ENCODE peak calls at places on chromosomes 12 and 14, in eight cellular contexts. D is HFF-Myc, I is GM23338, V is RWPE1, J is progenitor cell of endocrine pancreas, X is bronchial epithelial cell, G is A549, K is MCF 10A. T is an unnamed sample.

GRCh38 chr12:120670667-120671066 is 16.3 kb upstream of the MLEC start:
- DNase-seq in D (no peak), K (no peak), J (no peak), V (no peak), X (no peak), G (no peak), I (no peak), T (no peak)

GRCh38 chr14:33848706-33849454 is 102.0 kb downstream of the EGLN3 start:
- DNase-seq in D (peak), V (peak), J (peak), I (peak), X (peak), G (peak), K (peak), T (peak)

GRCh38 chr12:31326689-31327659 is 1.0 kb upstream of the SINHCAF start:
- DNase-seq in D (no peak), G (no peak), K (no peak), V (no peak), X (no peak), I (no peak), J (no peak), T (no peak)

GRCh38 chr12:30546121-30546520 is 149.5 kb downstream of the IPO8 start:
- DNase-seq in V (no peak), G (peak), X (peak), K (peak), D (no peak), J (no peak), I (no peak), T (no peak)

GRCh38 chr14:102262894-102263462 is 42.0 kb downstream of the MOK start:
- DNase-seq in X (peak), K (peak), V (peak), J (no peak), G (peak), D (no peak), I (peak), T (no peak)

GRCh38 chr12:100646896-100647295 is 73.4 kb downstream of the GAS2L3 start:
- DNase-seq in X (no peak), D (no peak), K (no peak), G (no peak), V (no peak), I (no peak), J (no peak), T (no peak)

GRCh38 chr12:28316067-28316466 is 125.8 kb downstream of the CCDC91 start:
- DNase-seq in G (peak), I (no peak), K (no peak), X (no peak), J (no peak), V (no peak), D (no peak), T (no peak)

GRCh38 chr14:100416921-100417451 is 93.8 kb downstream of the SLC25A47 start:
- DNase-seq in D (no peak), I (no peak), V (peak), X (peak), K (peak), G (peak), J (no peak), T (no peak)

GRCh38 chr12:68240079-68240478 is 13.3 kb downstream of the IL22 start:
- DNase-seq in I (no peak), V (peak), D (peak), J (no peak), X (peak), G (peak), K (peak), T (no peak)

GRCh38 chr14:66530526-66530925 is 22.6 kb downstream of the GPHN start:
- DNase-seq in J (no peak), X (peak), K (peak), I (no peak), G (peak), D (no peak), V (no peak), T (no peak)

GRCh38 chr12:93938317-93938716 is 210.1 kb upstream of the PLXNC1 start:
- DNase-seq in V (no peak), I (no peak), D (no peak), G (no peak), X (no peak), K (no peak), J (no peak), T (no peak)

GRCh38 chr12:53493610-53494391 is 5.5 kb downstream of the MAP3K12 start:
- DNase-seq in J (no peak), X (no peak), D (no peak), K (no peak), G (no peak), I (peak), V (no peak), T (no peak)

GRCh38 chr14:73829526-73830431 is 21.9 kb upstream of the PTGR2 start:
- DNase-seq in K (peak), I (no peak), J (no peak), X (peak), V (no peak), D (no peak), G (peak), T (no peak)

GRCh38 chr14:47919994-47920393 is 244.6 kb upstream of the MDGA2 start:
- DNase-seq in K (no peak), J (no peak), G (no peak), V (no peak), I (no peak), D (no peak), X (no peak), T (no peak)

GRCh38 chr14:60839057-60839456 is 104.5 kb downstream of the MNAT1 start:
- DNase-seq in K (no peak), G (no peak), V (no peak), J (no peak), D (no peak), X (no peak), I (no peak), T (no peak)

GRCh38 chr14:59507063-59507751 is 22.9 kb downstream of the JKAMP start:
- DNase-seq in G (peak), D (no peak), K (peak), V (peak), X (peak), J (peak), I (peak), T (no peak)

GRCh38 chr14:101547107-101547738 is 14.1 kb upstream of the DIO3 start:
- DNase-seq in I (no peak), G (no peak), V (no peak), D (no peak), X (no peak), K (no peak), J (no peak), T (no peak)

GRCh38 chr14:32896979-32897723 is 41.5 kb upstream of the NPAS3 start:
- DNase-seq in V (peak), J (no peak), X (no peak), D (no peak), K (peak), G (no peak), I (no peak), T (no peak)

GRCh38 chr12:59322473-59322872 is 273.4 kb upstream of the SLC16A7 start:
- DNase-seq in I (no peak), D (no peak), K (no peak), V (no peak), X (no peak), J (no peak), G (no peak), T (no peak)

GRCh38 chr14:101884537-101885253 is 79.7 kb upstream of the DYNC1H1 start:
- DNase-seq in G (no peak), X (no peak), J (no peak), V (no peak), K (no peak), D (no peak), I (no peak), T (no peak)

GRCh38 chr12:55730447-55730820 is 1.6 kb upstream of the CD63 start:
- DNase-seq in D (no peak), V (no peak), G (no peak), I (no peak), J (no peak), X (no peak), K (no peak), T (no peak)

GRCh38 chr14:50340945-50341344 is 28.8 kb downstream of the DMAC2L start:
- DNase-seq in J (no peak), G (no peak), X (no peak), D (no peak), V (no peak), I (peak), K (no peak), T (no peak)

DNA sequence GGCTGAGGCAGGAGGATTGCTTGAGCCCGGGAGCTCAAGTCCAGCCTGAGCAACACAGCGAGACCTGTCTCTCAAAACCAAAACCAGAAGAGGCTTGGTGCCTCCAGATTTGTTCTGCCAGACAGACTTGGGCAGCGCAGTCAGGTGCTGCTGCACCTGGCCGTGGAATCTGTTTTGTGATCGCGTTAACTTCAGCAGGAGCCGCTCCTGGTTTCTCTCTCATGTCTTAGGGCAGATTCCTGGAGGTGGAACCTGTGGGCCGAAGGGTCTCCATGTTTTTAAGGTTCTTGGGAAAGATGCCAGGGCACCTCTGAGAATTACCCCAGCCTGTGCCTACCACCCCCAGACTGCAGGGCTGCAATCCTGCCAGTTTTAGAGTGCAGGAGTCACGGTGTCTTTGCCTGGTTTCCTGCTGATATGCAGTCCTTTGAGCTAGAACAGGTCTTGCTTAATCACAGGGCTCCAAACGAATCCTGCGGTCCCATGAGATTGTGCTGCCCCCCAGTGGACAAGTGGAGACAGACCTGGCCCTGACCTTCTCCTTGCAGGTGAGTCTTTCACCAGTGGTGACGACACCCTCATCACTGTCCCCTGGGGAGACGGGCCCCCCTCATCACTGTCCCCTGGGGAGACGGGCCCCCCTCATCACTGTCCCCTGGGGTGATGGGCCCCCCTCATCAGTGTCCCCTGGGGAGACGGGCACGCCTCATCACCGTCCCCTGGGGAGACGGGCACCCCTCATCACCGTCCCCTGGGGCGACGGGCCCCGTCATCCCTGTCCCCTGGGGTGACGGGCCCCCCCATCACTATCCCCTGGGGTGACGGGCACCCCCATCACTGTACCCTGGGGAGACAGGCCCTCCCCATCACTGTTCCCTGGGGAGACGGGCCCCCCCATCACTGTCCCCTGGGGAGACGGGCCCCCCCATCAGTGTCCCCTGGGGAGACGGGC is 37.6 kb downstream of the PACS2 start:
- DNase-seq in G (peak), V (peak), X (peak), K (peak), I (peak), D (peak), J (peak), T (no peak)
- TF ChIP-seq CTCF in G (peak), V (peak), X (peak), K (peak), I (peak), D (peak), J (peak), T (peak)

DNA sequence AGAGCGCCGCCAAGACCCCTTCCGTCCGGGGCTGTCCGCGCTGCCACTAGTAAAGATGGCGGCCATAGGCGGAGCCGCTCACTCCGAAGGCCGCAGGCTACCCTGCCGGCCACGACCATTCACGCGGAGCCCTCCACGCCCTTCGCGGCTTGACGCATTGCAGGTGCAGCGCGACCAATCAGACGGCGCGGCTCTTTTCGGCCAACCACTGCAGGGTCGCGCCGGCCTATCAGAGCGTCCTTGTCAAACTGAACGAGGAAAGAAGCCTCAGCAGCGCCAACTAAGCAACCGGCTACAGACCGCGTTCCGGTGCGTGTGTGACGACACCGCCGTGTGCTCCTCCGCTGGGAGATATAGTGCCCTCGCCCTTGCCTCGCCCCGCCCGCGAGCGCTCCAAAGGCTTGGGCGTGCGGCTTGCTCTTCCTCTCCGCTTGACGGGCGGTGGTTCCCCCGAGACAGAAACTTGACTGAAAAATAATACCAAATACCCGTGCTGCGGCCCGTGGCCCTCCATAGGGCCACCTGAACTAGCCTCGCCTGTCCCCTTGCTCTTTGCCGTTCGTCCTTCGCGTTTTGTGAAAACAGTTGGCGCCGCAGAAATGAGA is 13.6 kb upstream of the CALM1 start:
- DNase-seq in V (peak), K (no peak), X (peak), G (peak), I (peak), D (peak), J (peak), T (peak)
- TF ChIP-seq CTCF in V (no peak), K (no peak), X (peak), G (no peak), I (no peak), D (no peak), J (no peak), T (no peak)

GRCh38 chr12:122793685-122794106 is 19.3 kb downstream of the CCDC62 start:
- DNase-seq in I (peak), X (peak), K (peak), V (peak), D (peak), J (no peak), G (peak), T (no peak)
- TF ChIP-seq CTCF in I (peak), X (peak), K (peak), V (peak), D (peak), J (peak), G (peak), T (peak)

DNA sequence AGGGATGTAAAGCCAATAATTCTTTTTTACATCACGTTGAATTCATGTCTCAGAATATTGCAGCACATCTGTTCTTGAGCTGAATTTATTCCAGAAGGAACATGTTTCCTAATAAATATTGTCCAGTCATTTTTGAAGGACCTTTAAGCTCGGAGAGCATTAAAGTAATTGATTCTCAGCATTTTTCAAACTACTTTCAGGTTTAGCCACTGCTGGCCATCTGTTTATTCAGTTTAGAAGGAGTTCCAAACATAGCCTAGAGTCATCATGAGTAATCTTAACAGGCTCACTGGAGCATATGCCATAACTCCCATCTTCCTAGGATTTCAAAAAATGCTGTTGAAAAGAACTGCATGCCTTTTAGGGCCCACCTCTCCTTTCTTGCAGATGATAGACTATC is 50.4 kb upstream of the USP44 start:
- DNase-seq in K (no peak), J (no peak), X (peak), I (no peak), G (no peak), D (no peak), V (peak), T (no peak)
- TF ChIP-seq CTCF in K (no peak), J (no peak), X (no peak), I (no peak), G (no peak), D (no peak), V (no peak), T (no peak)